ENCODE peak calls at places on chromosome 14, in eight cellular contexts. A, V, U, G, L, P, S and E are unnamed samples.

GRCh38 chr14:102588821-102589220 is 3.6 kb upstream of the RCOR1 start:
- DNase-seq in A (no peak), V (no peak), U (no peak), G (no peak), L (no peak), P (no peak), S (no peak), E (no peak)

GRCh38 chr14:100281286-100282082 is 24.8 kb downstream of the SLC25A29 start:
- DNase-seq in A (no peak), V (no peak), U (no peak), G (no peak), L (no peak), P (no peak), S (no peak), E (no peak)

GRCh38 chr14:72634910-72635647 is 258.8 kb downstream of the DPF3 start:
- DNase-seq in A (no peak), V (no peak), U (no peak), G (no peak), L (no peak), P (no peak), S (peak), E (no peak)

GRCh38 chr14:23357261-23357660 is 4.6 kb upstream of the SLC22A17 start:
- DNase-seq in A (no peak), V (no peak), U (no peak), G (no peak), L (no peak), P (no peak), S (no peak), E (peak)

GRCh38 chr14:39733741-39734140 is 301.5 kb upstream of the FBXO33 start:
- DNase-seq in A (no peak), V (no peak), U (no peak), G (no peak), L (no peak), P (no peak), S (no peak), E (no peak)

GRCh38 chr14:96799489-96800056 is 2.4 kb downstream of the VRK1 start:
- DNase-seq in A (no peak), V (no peak), U (no peak), G (no peak), L (no peak), P (no peak), S (no peak), E (no peak)

GRCh38 chr14:54902143-54902520 is 494 bp downstream of the GCH1 start:
- DNase-seq in A (peak), V (peak), U (peak), G (no peak), L (peak), P (peak), S (peak), E (peak)

GRCh38 chr14:99950191-99950590 is 115.0 kb upstream of the EVL start:
- DNase-seq in A (no peak), V (no peak), U (no peak), G (no peak), L (no peak), P (no peak), S (no peak), E (no peak)

GRCh38 chr14:101980700-101981099 is 16.3 kb downstream of the DYNC1H1 start:
- DNase-seq in A (no peak), V (peak), U (no peak), G (peak), L (peak), P (peak), S (no peak), E (peak)

GRCh38 chr14:79044894-79045624 is 874.9 kb downstream of the NRXN3 start:
- DNase-seq in A (peak), V (no peak), U (no peak), G (peak), L (peak), P (peak), S (no peak), E (no peak)

DNA sequence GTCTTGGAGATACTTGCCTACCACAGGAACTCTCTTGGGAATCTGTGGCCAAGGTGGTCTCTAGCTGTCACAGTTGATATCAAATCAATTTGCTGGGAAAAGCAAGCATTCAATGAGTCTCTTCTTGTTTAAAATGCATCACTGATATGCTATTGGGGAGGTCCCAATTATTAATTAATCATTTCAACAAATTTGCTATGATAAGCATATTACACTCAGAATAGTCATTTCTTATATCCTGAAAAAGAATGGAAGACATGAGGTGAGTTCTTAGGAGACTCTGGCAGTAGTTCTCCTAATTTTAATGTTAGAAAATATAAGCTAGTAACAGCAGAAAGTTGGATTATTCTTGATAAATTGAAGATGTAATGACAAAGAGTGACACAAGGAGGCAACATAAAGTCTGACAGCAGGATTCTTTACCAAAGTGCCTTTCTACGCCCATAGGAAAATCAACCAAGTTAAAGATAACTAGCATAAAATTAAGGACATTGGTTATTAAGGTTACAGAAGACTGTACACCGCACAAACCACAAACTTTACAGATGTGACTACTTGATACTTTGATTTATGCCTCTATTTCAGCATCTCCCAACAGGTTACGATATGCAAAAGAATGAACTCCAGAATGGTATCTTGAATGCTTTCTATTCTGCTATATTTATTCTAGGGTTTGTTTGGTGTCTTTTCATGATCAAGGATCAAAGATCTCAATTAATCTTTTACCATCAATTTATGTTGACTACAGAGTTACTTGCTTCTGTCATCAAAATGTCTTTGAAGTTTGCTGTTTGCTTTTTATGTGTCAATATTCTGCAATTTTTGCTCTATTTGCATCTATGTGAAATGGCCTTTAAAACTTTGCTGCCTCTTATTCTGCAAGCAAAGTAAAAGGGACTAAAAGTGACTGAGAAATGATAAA is 349.6 kb upstream of the CLEC14A start:
- DNase-seq in A (peak), V (no peak), U (no peak), G (no peak), L (no peak), P (peak), S (no peak), E (no peak)
- TF ChIP-seq CTCF in A (peak), V (no peak), U (no peak), G (no peak), L (peak), P (peak), S (no peak), E (no peak)

GRCh38 chr14:47044841-47045240 is 393.3 kb upstream of the RPL10L start:
- DNase-seq in A (peak), V (no peak), U (no peak), G (no peak), L (no peak), P (peak), S (no peak), E (no peak)
- TF ChIP-seq CTCF in A (peak), V (no peak), U (no peak), G (peak), L (no peak), P (peak), S (no peak), E (no peak)

GRCh38 chr14:104448721-104449120 is 130.8 kb upstream of the C14orf180 start:
- DNase-seq in A (no peak), V (no peak), U (no peak), G (no peak), L (no peak), P (no peak), S (no peak), E (no peak)
- TF ChIP-seq CTCF in A (no peak), V (no peak), U (no peak), G (no peak), L (no peak), P (no peak), S (no peak), E (no peak)

GRCh38 chr14:38016497-38016896 is 191.2 kb upstream of the SSTR1 start:
- DNase-seq in A (no peak), V (no peak), U (no peak), G (no peak), L (no peak), P (peak), S (no peak), E (no peak)
- TF ChIP-seq CTCF in A (peak), V (no peak), U (no peak), G (peak), L (no peak), P (peak), S (no peak), E (no peak)

GRCh38 chr14:77603654-77604270 is 12.7 kb downstream of the SPTLC2 start:
- DNase-seq in A (no peak), V (peak), U (no peak), G (no peak), L (no peak), P (peak), S (no peak), E (no peak)
- TF ChIP-seq CTCF in A (peak), V (no peak), U (no peak), G (peak), L (no peak), P (peak), S (peak), E (no peak)